ENCODE peak calls at places on chromosomes 5 and 9, in four cellular contexts. T is HepG2, A is H1, M is GM12878. N is an unnamed sample.
A peak's percentile ranks its signal among the peaks of the same experiment; 100 is the strongest.

GRCh38 chr9:88258012-88258411 is 119.7 kb upstream of the SPATA31C2 start:
- DNase-seq in T (no peak), A (no peak), M (no peak), N (no peak)

GRCh38 chr5:137498301-137498735 is 808 bp downstream of the SPOCK1 start:
- DNase-seq in M (no peak), T (no peak), A (no peak), N (no peak)

GRCh38 chr9:130143974-130144373 is 28.2 kb upstream of the NCS1 start:
- DNase-seq in T (no peak), M (no peak), A (no peak), N (no peak)

GRCh38 chr5:73417307-73418035 is 31.1 kb downstream of the FOXD1 start:
- DNase-seq in T (no peak), M (no peak), A (no peak), N (no peak)

GRCh38 chr5:150860422-150860821 is 14.1 kb downstream of the IRGM start:
- DNase-seq in A (no peak), M (no peak), T (peak; percentile 47), N (no peak)

GRCh38 chr9:21028476-21028875 is 3.0 kb downstream of the HACD4 start:
- DNase-seq in M (no peak), T (no peak), A (no peak), N (no peak)

GRCh38 chr9:124222918-124223720 is 34.6 kb upstream of the NEK6 start:
- DNase-seq in M (no peak), T (peak; percentile 96), A (no peak), N (no peak)

GRCh38 chr5:163809480-163809879 is 304.1 kb downstream of the MAT2B start:
- DNase-seq in A (no peak), M (no peak), T (no peak), N (no peak)

GRCh38 chr5:146426853-146427618 is 20.1 kb upstream of the TCERG1 start:
- DNase-seq in T (peak; percentile 39), M (no peak), A (no peak), N (peak; percentile 55)

GRCh38 chr5:129541648-129542251 is 81.7 kb downstream of the ADAMTS19 start:
- DNase-seq in T (peak; percentile 13), M (no peak), A (no peak), N (peak; percentile 12)

GRCh38 chr5:84298628-84299027 is 86.1 kb downstream of the EDIL3 start:
- DNase-seq in T (no peak), M (no peak), A (no peak), N (no peak)

GRCh38 chr9:129981180-129981907 is 61.6 kb downstream of the FNBP1 start:
- DNase-seq in A (no peak), T (peak; percentile 38), M (no peak), N (no peak)

GRCh38 chr9:130451509-130452388 is 7.0 kb downstream of the ASS1 start:
- DNase-seq in T (peak; percentile 61), M (no peak), A (no peak), N (peak; percentile 67)

GRCh38 chr5:81397169-81397568 is 3.2 kb upstream of the ACOT12 start:
- DNase-seq in A (no peak), T (no peak), M (no peak), N (no peak)

GRCh38 chr9:110256142-110256391 is 240 bp downstream of the TXN start:
- DNase-seq in A (no peak), M (no peak), T (no peak), N (no peak)

GRCh38 chr5:145483211-145483610 is 351.9 kb downstream of the PRELID2 start:
- DNase-seq in T (no peak), A (no peak), M (no peak), N (no peak)

GRCh38 chr5:162888268-162888667 is 549.1 kb upstream of the CCNG1 start:
- DNase-seq in A (no peak), T (no peak), M (no peak), N (no peak)

GRCh38 chr9:91066042-91066415 is 264.4 kb downstream of the SYK start:
- DNase-seq in T (no peak), A (no peak), M (no peak), N (no peak)

GRCh38 chr9:101569736-101570501 is 24.9 kb downstream of the PPP3R2 start:
- DNase-seq in M (no peak), A (no peak), T (no peak), N (peak; percentile 53)

GRCh38 chr5:14557203-14557725 is 24.3 kb upstream of the OTULINL start:
- DNase-seq in T (no peak), A (no peak), M (no peak), N (no peak)

GRCh38 chr5:169636477-169637084 is 494 bp upstream of the DOCK2 start:
- DNase-seq in A (no peak), T (no peak), M (no peak), N (no peak)

GRCh38 chr5:131381792-131382191 is 117.9 kb downstream of the CDC42SE2 start:
- DNase-seq in T (no peak), A (no peak), M (peak; percentile 71), N (no peak)

GRCh38 chr9:38263534-38263933 is 129.0 kb upstream of the ALDH1B1 start:
- DNase-seq in M (no peak), A (no peak), T (peak; percentile 7), N (no peak)

GRCh38 chr9:136228107-136228875 is 17.3 kb downstream of the QSOX2 start:
- DNase-seq in T (peak; percentile 13), M (no peak), A (no peak), N (no peak)

DNA sequence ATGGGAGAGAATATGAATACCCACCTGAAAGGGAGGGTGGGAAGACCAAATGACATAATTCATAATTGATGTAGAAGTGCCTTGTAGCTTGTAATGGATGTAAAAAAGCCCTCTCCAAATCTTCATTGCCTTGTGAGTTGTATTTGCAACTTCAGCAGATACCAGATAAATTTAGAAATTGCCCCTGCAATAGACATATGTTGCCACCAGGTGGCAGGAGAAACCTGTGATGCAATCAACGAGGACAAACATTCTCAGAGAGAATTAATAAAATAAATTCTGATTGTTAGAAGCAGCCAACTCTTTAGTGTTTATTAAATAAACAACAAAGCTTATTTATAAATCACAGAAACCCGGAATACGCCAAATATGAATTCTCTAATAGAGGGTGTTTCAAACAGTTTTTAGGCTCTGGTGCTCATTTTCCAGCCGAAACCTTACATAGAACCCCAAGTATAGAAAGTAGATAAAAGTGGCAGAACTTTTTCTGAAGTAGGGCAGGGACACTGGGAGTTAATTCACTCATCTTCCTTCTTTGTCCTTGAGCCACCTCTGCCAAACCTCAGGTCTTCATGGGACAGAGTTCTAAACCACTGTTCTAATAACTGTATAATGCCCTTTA is 147.8 kb downstream of the TMEM38B start:
- DNase-seq in T (peak; percentile 16), M (peak; percentile 3), A (no peak), N (peak; percentile 51)
- TF ChIP-seq CBX5 in T (no peak), M (no peak), A (no peak), N (no peak)

DNA sequence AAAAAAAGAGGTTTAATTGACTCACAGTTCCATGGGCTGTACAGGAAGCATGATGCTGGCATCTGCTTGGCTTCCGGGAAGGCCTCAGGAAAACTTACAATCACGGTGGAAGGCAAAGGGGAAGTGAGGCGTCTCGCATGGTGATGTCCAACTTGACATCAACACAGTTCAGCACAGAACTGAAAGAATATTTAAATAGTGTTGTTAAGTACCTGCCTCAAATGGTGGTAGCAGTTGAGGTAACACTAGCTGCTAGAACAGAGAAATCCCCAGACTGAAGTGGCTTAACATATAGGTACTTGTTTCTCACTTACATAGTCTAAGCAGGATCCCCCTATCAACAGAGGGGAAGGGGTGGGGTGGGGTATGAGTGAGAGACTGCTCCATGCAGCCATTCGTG is 141.6 kb downstream of the DROSHA start:
- DNase-seq in A (no peak), T (no peak), M (no peak), N (no peak)
- TF ChIP-seq CBX5 in A (no peak), T (no peak), M (no peak), N (no peak)

DNA sequence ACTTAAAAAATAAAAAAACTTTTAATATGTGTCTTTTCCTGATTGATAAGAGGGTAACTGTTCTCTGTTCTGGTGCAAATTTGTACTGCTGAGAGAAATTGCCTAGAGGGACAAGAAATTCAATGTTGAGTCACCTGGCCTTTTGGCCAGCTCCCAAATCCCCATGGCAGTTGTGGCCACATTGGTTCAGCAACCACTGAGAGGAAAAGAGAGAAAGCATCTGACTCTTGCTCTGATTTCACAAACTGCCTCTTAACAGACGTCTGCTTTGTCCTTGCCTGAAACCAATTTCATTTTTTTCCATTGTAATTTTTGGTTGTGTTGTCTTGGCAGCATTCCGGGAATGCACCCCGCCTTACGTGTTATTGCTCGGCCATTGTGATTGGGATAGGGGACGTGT is 42.4 kb downstream of the NTRK2 start:
- DNase-seq in A (no peak), T (no peak), M (no peak), N (no peak)
- TF ChIP-seq CBX5 in A (no peak), T (no peak), M (no peak), N (no peak)

DNA sequence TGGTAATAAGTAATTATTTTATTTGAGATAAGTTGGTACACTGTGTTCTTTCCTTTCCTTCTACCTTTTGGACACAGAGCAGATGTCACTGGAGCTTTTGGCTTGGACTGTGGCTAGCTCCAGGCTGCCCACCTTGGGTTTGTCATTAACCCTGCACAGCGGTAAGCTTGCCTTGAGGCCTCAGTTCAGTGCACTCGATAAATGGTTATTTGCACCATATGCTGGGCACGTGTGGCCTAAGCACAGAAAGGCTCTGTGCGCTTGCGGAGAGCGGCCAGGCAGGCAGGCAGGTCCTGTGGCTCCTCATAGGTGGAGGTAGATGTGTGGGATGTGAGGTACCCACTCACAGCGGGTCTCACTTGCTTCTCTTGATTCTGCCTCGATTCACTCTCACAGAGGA is 30.0 kb upstream of the TENT4A start:
- DNase-seq in T (no peak), M (no peak), A (no peak), N (no peak)
- TF ChIP-seq CBX5 in T (no peak), M (no peak), A (no peak), N (no peak)

DNA sequence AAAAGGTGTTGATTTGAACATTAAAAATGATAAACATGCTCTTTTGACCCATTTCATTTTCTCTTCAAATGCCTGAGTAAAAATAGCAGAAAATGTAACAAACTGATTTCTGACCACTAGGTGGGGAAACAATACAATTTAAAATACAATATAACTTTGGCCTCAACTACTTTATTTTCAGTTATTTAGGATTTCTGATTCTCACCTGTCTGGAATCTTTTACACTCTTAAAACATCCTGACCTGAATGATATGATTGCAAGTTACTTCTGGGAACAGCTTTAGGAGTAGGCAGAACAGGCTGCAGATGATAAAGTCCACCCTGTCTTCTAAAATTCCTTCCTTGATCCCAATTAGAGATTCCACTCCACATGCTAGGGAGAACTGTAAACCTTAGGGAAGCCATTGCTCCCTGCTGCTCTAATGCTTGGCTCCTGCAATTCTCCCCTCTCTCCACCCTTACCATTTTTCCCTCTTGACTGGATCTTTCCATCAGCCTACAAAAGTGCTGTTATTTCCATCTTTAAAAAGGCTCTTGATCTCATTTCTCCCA is 70.3 kb downstream of the FYB1 start:
- DNase-seq in M (no peak), A (no peak), T (peak; percentile 5), N (no peak)
- TF ChIP-seq CBX5 in M (no peak), A (no peak), T (no peak), N (no peak)

GRCh38 chr9:127392976-127393375 is 4.0 kb upstream of the SLC2A8 start:
- DNase-seq in T (no peak), M (no peak), A (no peak), N (no peak)

GRCh38 chr9:127392166-127392565 is 4.8 kb upstream of the SLC2A8 start:
- DNase-seq in T (no peak), M (no peak), A (no peak), N (no peak)

GRCh38 chr9:127395491-127396252 is 1.3 kb upstream of the SLC2A8 start:
- DNase-seq in A (no peak), T (peak; percentile 86), M (no peak), N (no peak)

GRCh38 chr9:127396253-127396807 is 639 bp upstream of the SLC2A8 start:
- DNase-seq in M (no peak), T (no peak), A (no peak), N (no peak)

GRCh38 chr9:127393680-127394079 is 3.3 kb upstream of the SLC2A8 start:
- DNase-seq in T (no peak), M (no peak), A (no peak), N (no peak)
- TF ChIP-seq CBX5 in T (no peak), M (no peak), A (no peak), N (no peak)